ENCODE peak calls at places on chromosomes 13 and 19, in nine cellular contexts. Y, P, I, B, R, S, J, T and F are unnamed samples.
A peak's percentile ranks its signal among the peaks of the same experiment; 100 is the strongest.

GRCh38 chr13:105513448-105513847 is 1022.0 kb downstream of the EFNB2 start:
- DNase-seq in R (no peak), T (no peak), J (no peak), Y (no peak), S (no peak), I (no peak), P (no peak), B (no peak), F (no peak)

GRCh38 chr13:30143671-30144400 is 163.5 kb downstream of the KATNAL1 start:
- DNase-seq in I (no peak), J (no peak), P (no peak), Y (no peak), S (no peak), B (no peak), T (no peak), R (no peak), F (no peak)

GRCh38 chr19:13834308-13834790 is 39.1 kb downstream of the ZSWIM4 start:
- DNase-seq in P (peak; percentile 61), I (no peak), R (no peak), S (no peak), T (no peak), B (no peak), J (peak; percentile 33), Y (no peak), F (no peak)

GRCh38 chr13:96822900-96823299 is 171.4 kb downstream of the OXGR1 start:
- DNase-seq in Y (no peak), B (no peak), P (no peak), S (no peak), T (no peak), J (no peak), R (no peak), I (peak; percentile 44), F (peak; percentile 58)

GRCh38 chr13:82657471-82657870 is 1224.8 kb downstream of the SLITRK1 start:
- DNase-seq in B (no peak), Y (no peak), J (no peak), P (no peak), I (no peak), S (no peak), T (no peak), R (no peak), F (no peak)

GRCh38 chr19:3366761-3367571 is 583 bp downstream of the NFIC start:
- DNase-seq in S (no peak), J (no peak), B (no peak), I (peak; percentile 90), R (no peak), P (peak; percentile 86), T (no peak), Y (no peak), F (peak; percentile 63)

GRCh38 chr19:16061943-16062342 is 14.4 kb upstream of the TPM4 start:
- DNase-seq in T (no peak), S (no peak), P (no peak), Y (no peak), J (no peak), R (no peak), B (no peak), I (no peak), F (no peak)

GRCh38 chr19:7507884-7508283 is 8.0 kb upstream of the ZNF358 start:
- DNase-seq in P (peak; percentile 83), T (no peak), J (no peak), Y (peak; percentile 87), B (no peak), R (peak; percentile 62), I (peak; percentile 82), S (no peak), F (peak; percentile 72)

GRCh38 chr19:35937345-35938281 is 1.4 kb downstream of the LRFN3 start:
- DNase-seq in B (no peak), I (no peak), R (no peak), J (no peak), T (no peak), S (no peak), P (no peak), Y (no peak), F (no peak)

GRCh38 chr19:10891360-10892108 is 20.2 kb downstream of the CARM1 start:
- DNase-seq in S (no peak), B (no peak), T (no peak), P (no peak), R (no peak), Y (no peak), I (no peak), J (no peak), F (no peak)